ENCODE peak calls at places on chromosome 17, in five cellular contexts. L, T, N, I and D are unnamed samples.

GRCh38 chr17:46039592-46040186 is 40.6 kb downstream of the STH start:
- DNase-seq in L (no peak), T (no peak), N (no peak), I (no peak), D (no peak)

GRCh38 chr17:436571-436970 is 84.0 kb upstream of the RPH3AL start:
- DNase-seq in L (no peak), T (no peak), N (no peak), I (no peak), D (no peak)

GRCh38 chr17:72927146-72927545 is 165.3 kb downstream of the SLC39A11 start:
- DNase-seq in L (no peak), T (no peak), N (no peak), I (no peak), D (no peak)

GRCh38 chr17:36653374-36653773 is 52.0 kb downstream of the MRM1 start:
- DNase-seq in L (peak), T (no peak), N (no peak), I (no peak), D (no peak)

GRCh38 chr17:151004-151403 is 13.6 kb downstream of the SCGB1C2 start:
- DNase-seq in L (no peak), T (no peak), N (no peak), I (no peak), D (no peak)

GRCh38 chr17:81419333-81419885 is 24.2 kb downstream of the BAHCC1 start:
- DNase-seq in L (peak), T (peak), N (peak), I (peak), D (no peak)

GRCh38 chr17:82609655-82610054 is 38.6 kb downstream of the WDR45B start:
- DNase-seq in L (no peak), T (no peak), N (no peak), I (no peak), D (no peak)

GRCh38 chr17:45808845-45809244 is 24.7 kb downstream of the CRHR1 start:
- DNase-seq in L (no peak), T (no peak), N (no peak), I (no peak), D (no peak)

GRCh38 chr17:75174996-75175395 is 7.8 kb downstream of the SUMO2 start:
- DNase-seq in L (no peak), T (no peak), N (no peak), I (no peak), D (no peak)

GRCh38 chr17:41937970-41938851 is 7.8 kb downstream of the ODAD4 start:
- DNase-seq in L (no peak), T (no peak), N (no peak), I (no peak), D (no peak)

GRCh38 chr17:13244511-13244910 is 226.7 kb upstream of the ELAC2 start:
- DNase-seq in L (no peak), T (no peak), N (peak), I (peak), D (no peak)

GRCh38 chr17:80901319-80901718 is 90.3 kb upstream of the CHMP6 start:
- DNase-seq in L (no peak), T (no peak), N (no peak), I (no peak), D (peak)

GRCh38 chr17:72501404-72502110 is 380.7 kb downstream of the SOX9 start:
- DNase-seq in L (no peak), T (no peak), N (no peak), I (peak), D (no peak)

GRCh38 chr17:2174471-2175293 is 119.8 kb downstream of the HIC1 start:
- DNase-seq in L (no peak), T (no peak), N (peak), I (peak), D (no peak)

GRCh38 chr17:44820631-44821196 is 9.4 kb downstream of the GJC1 start:
- DNase-seq in L (no peak), T (peak), N (peak), I (peak), D (no peak)

GRCh38 chr17:81368623-81369022 is 26.6 kb upstream of the BAHCC1 start:
- DNase-seq in L (no peak), T (no peak), N (no peak), I (no peak), D (no peak)

GRCh38 chr17:57963149-57963511 is 7.9 kb upstream of the CUEDC1 start:
- DNase-seq in L (no peak), T (no peak), N (no peak), I (no peak), D (no peak)

GRCh38 chr17:64277831-64278562 is 14.9 kb upstream of the TEX2 start:
- DNase-seq in L (no peak), T (no peak), N (no peak), I (peak), D (no peak)

GRCh38 chr17:29155966-29156338 is 24.2 kb downstream of the MYO18A start:
- DNase-seq in L (peak), T (no peak), N (peak), I (peak), D (no peak)

GRCh38 chr17:68777243-68777855 is 176.2 kb upstream of the FAM20A start:
- DNase-seq in L (peak), T (peak), N (peak), I (peak), D (peak)

GRCh38 chr17:57902800-57903759 is 52.1 kb downstream of the CUEDC1 start:
- DNase-seq in L (no peak), T (peak), N (peak), I (peak), D (peak)

GRCh38 chr17:74777884-74778490 is 1.8 kb upstream of the NAT9 start:
- DNase-seq in L (no peak), T (no peak), N (no peak), I (no peak), D (no peak)

GRCh38 chr17:64441772-64442549 is 7.0 kb upstream of the MILR1 start:
- DNase-seq in L (no peak), T (no peak), N (peak), I (peak), D (peak)

GRCh38 chr17:5020502-5021023 is 14.7 kb downstream of the SLC52A1 start:
- DNase-seq in L (no peak), T (no peak), N (no peak), I (no peak), D (no peak)

GRCh38 chr17:36470499-36470898 is 16.0 kb upstream of the ZNHIT3 start:
- DNase-seq in L (no peak), T (no peak), N (no peak), I (no peak), D (no peak)

GRCh38 chr17:7122386-7122785 is 7.8 kb upstream of the ASGR2 start:
- DNase-seq in L (no peak), T (no peak), N (peak), I (no peak), D (peak)

GRCh38 chr17:74924250-74924948 is at the start of gene OTOP2:
- DNase-seq in L (peak), T (no peak), N (no peak), I (no peak), D (no peak)

GRCh38 chr17:65294184-65294719 is 157.1 kb downstream of the RGS9 start:
- DNase-seq in L (peak), T (peak), N (peak), I (peak), D (peak)

GRCh38 chr17:64627797-64628196 is 34.3 kb downstream of the SMURF2 start:
- DNase-seq in L (no peak), T (no peak), N (no peak), I (no peak), D (no peak)

GRCh38 chr17:38419508-38419981 is 8.7 kb upstream of the ARHGAP23 start:
- DNase-seq in L (no peak), T (no peak), N (no peak), I (no peak), D (no peak)
- TF ChIP-seq EZH2 in L (no peak), T (no peak), N (peak), I (no peak), D (no peak)

GRCh38 chr17:61759362-61759761 is 104.0 kb downstream of the BRIP1 start:
- DNase-seq in L (no peak), T (no peak), N (no peak), I (no peak), D (no peak)

GRCh38 chr17:61755668-61756067 is 107.7 kb downstream of the BRIP1 start:
- DNase-seq in L (no peak), T (no peak), N (no peak), I (no peak), D (no peak)

GRCh38 chr17:61756561-61756960 is 106.8 kb downstream of the BRIP1 start:
- DNase-seq in L (no peak), T (no peak), N (no peak), I (no peak), D (no peak)

GRCh38 chr17:61757168-61757567 is 106.2 kb downstream of the BRIP1 start:
- DNase-seq in L (no peak), T (no peak), N (no peak), I (no peak), D (peak)

DNA sequence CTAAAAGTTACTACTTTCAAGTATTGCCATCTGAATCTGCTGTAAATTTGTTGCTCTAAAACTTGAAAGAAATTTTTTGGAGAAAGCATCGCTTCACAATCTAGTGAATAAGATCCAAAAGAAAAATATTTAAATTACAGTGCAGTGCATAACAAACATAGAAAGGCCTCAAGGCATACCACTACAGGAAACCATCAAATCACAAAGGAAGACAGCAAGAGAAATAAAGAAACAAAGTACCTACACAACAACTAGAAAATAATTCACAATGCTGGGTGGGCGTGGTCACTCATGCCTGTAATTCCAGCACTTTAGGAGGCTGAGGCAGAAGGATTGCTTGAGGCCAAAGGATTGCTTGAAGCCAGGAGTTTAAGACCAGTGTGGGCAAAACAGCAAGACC is 104.9 kb downstream of the BRIP1 start:
- DNase-seq in L (no peak), T (no peak), N (no peak), I (no peak), D (no peak)
- TF ChIP-seq EZH2 in L (no peak), T (no peak), N (no peak), I (no peak), D (no peak)

GRCh38 chr17:17721140-17721668 is 39.9 kb downstream of the RAI1 start:
- DNase-seq in L (no peak), T (no peak), N (no peak), I (no peak), D (no peak)
- TF ChIP-seq EZH2 in L (no peak), T (no peak), N (no peak), I (no peak), D (no peak)

GRCh38 chr17:8326591-8327583 is 12.8 kb upstream of the ODF4 start:
- DNase-seq in L (peak), T (no peak), N (peak), I (peak), D (no peak)
- TF ChIP-seq EZH2 in L (no peak), T (no peak), N (no peak), I (no peak), D (peak)

DNA sequence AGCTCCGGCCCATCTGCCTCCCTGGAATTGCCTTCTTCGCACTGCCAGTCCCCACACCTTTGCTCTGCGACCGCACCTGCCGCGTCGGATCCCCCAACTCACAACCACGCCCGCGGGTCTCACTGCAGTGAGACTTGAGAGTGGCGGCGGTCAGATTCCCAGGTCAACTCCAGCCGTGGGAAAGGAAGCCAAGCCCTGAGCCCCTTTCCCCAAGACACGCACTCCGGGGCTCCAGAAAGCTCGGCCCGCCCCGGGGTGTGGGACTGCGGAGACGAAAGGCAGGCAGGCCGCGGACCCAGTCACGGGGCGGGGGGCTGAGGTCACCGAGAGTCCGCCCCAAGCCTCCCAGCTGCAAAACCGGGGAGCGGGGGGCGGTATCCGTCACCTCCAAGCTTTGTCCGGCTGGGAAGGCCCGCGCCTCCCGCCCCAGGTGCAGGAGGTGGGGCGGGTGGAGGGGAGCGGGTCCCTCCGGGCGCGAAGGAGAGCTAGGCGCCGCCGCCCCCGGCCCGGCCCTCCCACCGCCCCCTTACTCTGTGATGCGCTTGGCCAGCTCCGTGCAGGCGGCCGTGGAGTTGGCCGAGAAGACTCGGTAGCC is 615 bp downstream of the PRPSAP1 start:
- DNase-seq in L (peak), T (no peak), N (no peak), I (peak), D (no peak)
- TF ChIP-seq EZH2 in L (no peak), T (no peak), N (no peak), I (no peak), D (no peak)

GRCh38 chr17:79137791-79138190 is 63.2 kb downstream of the ENGASE start:
- DNase-seq in L (no peak), T (no peak), N (no peak), I (peak), D (no peak)
- TF ChIP-seq EZH2 in L (no peak), T (no peak), N (no peak), I (no peak), D (no peak)

DNA sequence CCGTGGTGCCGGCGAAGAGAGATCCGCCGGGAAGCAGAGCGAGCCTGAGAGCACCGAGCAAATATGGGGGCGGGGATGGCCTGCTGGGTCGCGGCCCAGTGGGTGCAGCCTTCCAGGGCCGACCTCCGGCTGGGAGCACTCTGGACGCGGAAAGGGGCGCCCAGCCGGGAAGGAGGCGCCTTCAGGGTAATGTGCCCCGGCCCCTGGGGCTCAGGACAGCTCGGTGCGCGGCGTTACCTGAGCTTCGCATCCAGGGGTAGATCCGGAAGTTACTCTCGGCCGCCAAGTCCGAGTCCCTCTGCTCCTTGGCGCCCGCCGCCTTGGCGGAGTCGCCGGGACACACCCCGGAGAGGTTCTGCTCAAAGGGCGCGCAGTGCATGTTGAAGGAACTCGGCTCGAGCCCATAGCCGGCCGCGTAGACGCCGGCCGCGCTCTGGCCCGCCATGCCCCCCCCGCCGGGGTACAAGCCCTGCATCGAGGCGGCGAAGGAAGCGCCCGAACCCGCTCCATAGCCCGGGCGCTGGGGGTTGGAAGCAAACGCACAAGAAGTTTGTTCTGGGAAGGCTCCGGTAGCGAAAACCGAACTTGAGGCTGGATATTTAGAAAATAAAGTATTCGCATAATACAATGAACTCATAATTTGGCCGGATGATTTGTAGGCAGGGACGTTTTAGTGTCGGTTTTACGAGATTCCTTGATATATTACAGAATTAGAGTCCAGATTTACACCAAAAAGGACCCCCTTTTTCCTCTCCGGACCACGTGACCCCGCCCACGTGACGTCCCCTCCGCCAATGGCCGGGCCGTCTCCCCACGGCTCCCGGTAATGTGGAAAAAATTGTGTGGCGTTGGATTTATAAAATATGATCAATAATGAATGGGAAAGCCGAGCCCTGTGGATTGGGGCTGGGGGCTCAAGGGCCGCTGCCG is at the start of gene HOXB7:
- DNase-seq in L (no peak), T (no peak), N (peak), I (peak), D (peak)
- TF ChIP-seq EZH2 in L (peak), T (no peak), N (no peak), I (no peak), D (no peak)